ENCODE peak calls at places on chromosomes 13 and 19, in eight cellular contexts. Y is fibroblast of lung; A is retina; L is astrocyte of the spinal cord; W is T47D; O is NK-92 treated with Interleukin-12 subunit alpha and Interleukin-12 subunit beta, amount 100 ng/mL, for 24 hours; Z is HS-27A; I is retinal pigment epithelial cell. T is an unnamed sample.

GRCh38 chr13:69291292-69291906 is 816.2 kb upstream of the ATXN8OS start:
- DNase-seq in Y (no peak), A (no peak), L (no peak), W (no peak), O (no peak), Z (no peak), I (no peak), T (no peak)

GRCh38 chr19:7833225-7834156 is 3.5 kb downstream of the EVI5L start:
- DNase-seq in Y (peak; percentile 61), A (no peak), L (peak; percentile 27), W (no peak), O (no peak), Z (no peak), I (no peak), T (no peak)

GRCh38 chr19:29581398-29581797 is 24.7 kb upstream of the POP4 start:
- DNase-seq in Y (no peak), A (no peak), L (no peak), W (no peak), O (no peak), Z (no peak), I (no peak), T (no peak)

GRCh38 chr19:48249502-48250014 is 6.2 kb downstream of the CARD8 start:
- DNase-seq in Y (no peak), A (no peak), L (peak; percentile 12), W (no peak), O (peak; percentile 56), Z (no peak), I (no peak), T (no peak)

GRCh38 chr19:43562698-43563241 is 12.6 kb downstream of the XRCC1 start:
- DNase-seq in Y (peak; percentile 42), A (no peak), L (peak; percentile 91), W (no peak), O (peak; percentile 85), Z (no peak), I (no peak), T (peak; percentile 98)

GRCh38 chr13:45049478-45049877 is 60.1 kb downstream of the GPALPP1 start:
- DNase-seq in Y (no peak), A (no peak), L (no peak), W (no peak), O (no peak), Z (no peak), I (no peak), T (no peak)

GRCh38 chr13:50214514-50214913 is 199.3 kb downstream of the KCNRG start:
- DNase-seq in Y (no peak), A (no peak), L (no peak), W (no peak), O (no peak), Z (no peak), I (no peak), T (no peak)

GRCh38 chr19:51986309-51987291 is at the start of gene ZNF350:
- DNase-seq in Y (peak; percentile 97), A (peak; percentile 87), L (peak; percentile 98), W (peak; percentile 32), O (no peak), Z (peak; percentile 62), I (peak; percentile 87), T (peak; percentile 96)

GRCh38 chr19:7751157-7751783 is 3.9 kb upstream of the CD209 start:
- DNase-seq in Y (no peak), A (no peak), L (no peak), W (no peak), O (peak; percentile 35), Z (no peak), I (no peak), T (peak; percentile 3)

GRCh38 chr13:39875583-39875982 is 220.1 kb downstream of the COG6 start:
- DNase-seq in Y (no peak), A (peak; percentile 26), L (peak; percentile 57), W (no peak), O (no peak), Z (no peak), I (no peak), T (no peak)

GRCh38 chr19:41377977-41378707 is 1.8 kb downstream of the TMEM91 start:
- DNase-seq in Y (no peak), A (peak; percentile 13), L (no peak), W (no peak), O (no peak), Z (no peak), I (no peak), T (no peak)

GRCh38 chr19:4896372-4896771 is 6.3 kb downstream of the ARRDC5 start:
- DNase-seq in Y (peak; percentile 38), A (no peak), L (no peak), W (no peak), O (no peak), Z (no peak), I (no peak), T (peak; percentile 28)

GRCh38 chr19:56994251-56995017 is 125.4 kb upstream of the USP29 start:
- DNase-seq in Y (no peak), A (no peak), L (no peak), W (no peak), O (no peak), Z (no peak), I (no peak), T (no peak)

GRCh38 chr19:38061294-38061693 is 154.3 kb downstream of the SIPA1L3 start:
- DNase-seq in Y (peak; percentile 71), A (no peak), L (peak; percentile 73), W (no peak), O (no peak), Z (peak; percentile 90), I (no peak), T (peak; percentile 49)

GRCh38 chr19:48999481-49000325 is 6.0 kb downstream of the RUVBL2 start:
- DNase-seq in Y (peak; percentile 64), A (peak; percentile 50), L (peak; percentile 73), W (no peak), O (no peak), Z (no peak), I (no peak), T (peak; percentile 60)

GRCh38 chr13:111156421-111156820 is 41.3 kb downstream of the ARHGEF7 start:
- DNase-seq in Y (no peak), A (no peak), L (no peak), W (no peak), O (no peak), Z (no peak), I (no peak), T (no peak)

GRCh38 chr13:103525530-103525929 is 459.3 kb upstream of the SLC10A2 start:
- DNase-seq in Y (no peak), A (no peak), L (no peak), W (no peak), O (no peak), Z (no peak), I (no peak), T (no peak)

GRCh38 chr19:39160889-39161672 is 35.5 kb downstream of the PAK4 start:
- DNase-seq in Y (peak; percentile 28), A (no peak), L (no peak), W (no peak), O (no peak), Z (no peak), I (no peak), T (no peak)

GRCh38 chr19:30584121-30584520 is 211.9 kb downstream of the ZNF536 start:
- DNase-seq in Y (no peak), A (no peak), L (no peak), W (no peak), O (no peak), Z (no peak), I (no peak), T (no peak)

GRCh38 chr19:33233056-33233873 is 7.6 kb upstream of the SLC7A10 start:
- DNase-seq in Y (no peak), A (no peak), L (no peak), W (no peak), O (no peak), Z (no peak), I (no peak), T (no peak)

GRCh38 chr13:72246396-72246795 is 379.4 kb upstream of the DACH1 start:
- DNase-seq in Y (no peak), A (no peak), L (no peak), W (no peak), O (no peak), Z (no peak), I (no peak), T (no peak)

GRCh38 chr19:51799311-51799997 is 4.5 kb downstream of the FPR3 start:
- DNase-seq in Y (peak; percentile 97), A (no peak), L (peak; percentile 94), W (no peak), O (no peak), Z (peak; percentile 96), I (peak; percentile 84), T (peak; percentile 97)